ENCODE peak calls at places on chromosomes 2 and 18, in ten cellular contexts. C is sigmoid colon, I is Panc1, W is HepG2, T is stomach, J is HCT116, D is K562, N is prostate gland, S is endothelial cell of umbilical vein, E is breast epithelium. A is an unnamed sample.

GRCh38 chr2:178514664-178515063 is 34.4 kb downstream of the PLEKHA3 start:
- DNase-seq in E (no peak), N (no peak), T (no peak), C (no peak), J (no peak), W (no peak), S (no peak), D (no peak), I (no peak), A (no peak)

GRCh38 chr2:148704247-148704646 is 59.7 kb downstream of the EPC2 start:
- DNase-seq in J (no peak), D (no peak), S (no peak), E (no peak), N (no peak), W (no peak), I (no peak), T (no peak), C (no peak), A (no peak)

GRCh38 chr2:100235098-100235497 is 87.2 kb downstream of the LONRF2 start:
- DNase-seq in S (no peak), T (peak; percentile 25), E (no peak), C (no peak), I (no peak), W (no peak), D (no peak), N (no peak), J (no peak), A (peak; percentile 25)

GRCh38 chr2:12835733-12836132 is 119.0 kb downstream of the TRIB2 start:
- DNase-seq in I (no peak), J (no peak), T (no peak), W (no peak), D (no peak), S (no peak), E (no peak), N (no peak), C (no peak), A (no peak)

GRCh38 chr2:109447251-109447661 is 166.5 kb downstream of the SEPTIN10 start:
- DNase-seq in E (no peak), C (peak; percentile 58), W (no peak), D (no peak), J (no peak), S (peak; percentile 15), N (no peak), I (no peak), T (no peak), A (no peak)

GRCh38 chr2:88503771-88504170 is 51.3 kb upstream of the FOXI3 start:
- DNase-seq in J (no peak), I (no peak), E (no peak), D (no peak), T (no peak), N (no peak), W (no peak), S (no peak), C (no peak), A (no peak)

GRCh38 chr18:11310476-11311086 is 161.2 kb upstream of the PIEZO2 start:
- DNase-seq in C (no peak), D (peak; percentile 42), N (no peak), E (no peak), J (peak; percentile 22), W (peak; percentile 40), S (peak; percentile 16), T (no peak), I (peak; percentile 42), A (no peak)

GRCh38 chr18:74476154-74476553 is 19.0 kb upstream of the DIPK1C start:
- DNase-seq in C (no peak), E (no peak), S (peak; percentile 6), D (peak; percentile 49), T (no peak), I (no peak), J (no peak), N (no peak), W (peak; percentile 25), A (no peak)

GRCh38 chr2:23384551-23385349 is at the start of gene KLHL29:
- DNase-seq in I (no peak), T (peak; percentile 85), N (peak; percentile 85), D (peak; percentile 94), C (peak; percentile 95), S (peak; percentile 50), J (no peak), W (no peak), E (peak; percentile 77), A (peak; percentile 77)

GRCh38 chr2:226213717-226214116 is 585.9 kb downstream of the IRS1 start:
- DNase-seq in T (no peak), C (no peak), E (no peak), J (no peak), W (no peak), D (no peak), N (no peak), S (no peak), I (no peak), A (no peak)

GRCh38 chr2:54586062-54586982 is 130.2 kb downstream of the SPTBN1 start:
- DNase-seq in N (no peak), I (no peak), E (no peak), S (peak; percentile 87), D (no peak), T (no peak), J (no peak), C (no peak), W (no peak), A (no peak)

GRCh38 chr2:54585136-54585535 is 129.0 kb downstream of the SPTBN1 start:
- DNase-seq in N (no peak), I (no peak), T (no peak), E (no peak), W (no peak), S (no peak), C (no peak), D (peak; percentile 50), J (no peak), A (no peak)

GRCh38 chr2:54582987-54583386 is 126.9 kb downstream of the SPTBN1 start:
- DNase-seq in J (no peak), E (no peak), C (no peak), S (no peak), T (no peak), I (no peak), N (no peak), W (no peak), D (no peak), A (no peak)

GRCh38 chr2:54587439-54588016 is 131.4 kb downstream of the SPTBN1 start:
- DNase-seq in J (no peak), S (no peak), N (no peak), D (no peak), W (no peak), T (no peak), C (no peak), E (no peak), I (no peak), A (no peak)

GRCh38 chr2:54584598-54584997 is 128.5 kb downstream of the SPTBN1 start:
- DNase-seq in T (no peak), I (no peak), D (no peak), W (no peak), E (no peak), C (no peak), J (no peak), S (no peak), N (no peak), A (no peak)
- H3K4me1 ChIP-seq in T (peaks cover 99% of the 10 kb centered on the region), I (peaks cover 51% of the 10 kb centered on the region), D (peaks cover 15% of the 10 kb centered on the region), W (peaks cover 100% of the 10 kb centered on the region), E (no peaks in the 10 kb centered on the region), C (peaks cover 28% of the 10 kb centered on the region), J (no peaks in the 10 kb centered on the region), S (peaks cover 63% of the 10 kb centered on the region), N (no peaks in the 10 kb centered on the region), A (peaks cover 93% of the 10 kb centered on the region)

DNA sequence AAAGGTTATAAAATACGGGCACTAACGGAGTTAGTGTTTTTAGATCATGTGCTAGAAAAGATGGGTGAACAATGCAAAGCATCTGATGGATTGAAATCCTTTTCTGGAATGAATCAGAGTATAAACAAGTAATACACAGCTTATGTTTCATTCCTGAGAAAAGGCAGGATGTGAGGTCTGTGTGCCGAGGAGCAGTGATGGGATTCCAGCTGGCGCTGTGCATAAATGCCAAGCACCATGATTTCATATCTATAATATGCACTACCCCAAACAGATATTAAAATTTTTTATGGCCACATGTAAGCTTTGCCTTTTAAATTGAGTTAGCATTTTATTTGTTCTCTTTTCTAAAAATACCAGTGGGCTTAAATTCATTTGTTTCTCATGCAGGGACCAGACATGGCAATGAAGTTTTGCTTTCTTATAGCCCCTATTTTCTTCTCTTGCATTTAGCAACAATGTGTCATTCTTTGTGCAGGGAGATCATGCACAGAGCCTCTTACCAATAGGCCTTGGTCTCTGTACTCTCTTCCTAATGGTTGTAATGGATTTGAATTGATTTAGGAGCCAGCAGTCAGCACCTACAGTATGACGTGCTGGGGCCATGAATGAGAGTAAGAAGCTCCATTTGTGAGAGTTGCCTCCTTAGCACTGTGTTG is 323.9 kb downstream of the SLC8A1 start:
- DNase-seq in J (no peak), N (no peak), D (no peak), W (no peak), E (no peak), I (no peak), T (no peak), S (no peak), C (no peak), A (no peak)
- TF ChIP-seq POLR2AphosphoS5 in J (no peak), N (no peak), D (no peak), W (no peak), E (no peak), I (no peak), T (no peak), S (no peak), C (peak; percentile 8), A (no peak)

GRCh38 chr2:68317971-68318685 is 1.6 kb downstream of the CNRIP1 start:
- DNase-seq in E (no peak), W (no peak), C (no peak), I (no peak), S (peak; percentile 37), N (no peak), J (no peak), T (no peak), D (no peak), A (no peak)

GRCh38 chr2:68318686-68319396 is 908 bp downstream of the CNRIP1 start:
- DNase-seq in J (no peak), T (no peak), C (peak; percentile 70), S (peak; percentile 40), W (no peak), E (no peak), N (no peak), I (no peak), D (no peak), A (peak; percentile 21)

GRCh38 chr2:68320118-68320641 is 431 bp upstream of the CNRIP1 start:
- DNase-seq in I (no peak), C (peak; percentile 73), W (no peak), S (no peak), J (no peak), T (no peak), D (no peak), N (no peak), E (no peak), A (no peak)

GRCh38 chr2:68316091-68316490 is 3.7 kb downstream of the CNRIP1 start:
- DNase-seq in N (no peak), I (no peak), T (no peak), S (no peak), C (no peak), J (no peak), D (no peak), W (no peak), E (no peak), A (no peak)

GRCh38 chr2:68319397-68320117 is at the start of gene CNRIP1:
- DNase-seq in D (peak; percentile 24), C (peak; percentile 91), W (no peak), J (no peak), T (peak; percentile 27), N (no peak), E (peak; percentile 53), I (no peak), S (peak; percentile 94), A (peak; percentile 91)
- H3K27me3 ChIP-seq in D (no peaks in the 10 kb centered on the region), C (no peaks in the 10 kb centered on the region), W (peaks cover 39% of the 10 kb centered on the region), J (no peaks in the 10 kb centered on the region), T (no peaks in the 10 kb centered on the region), N (no peaks in the 10 kb centered on the region), E (no peaks in the 10 kb centered on the region), I (peaks cover 16% of the 10 kb centered on the region), S (no peaks in the 10 kb centered on the region), A (no peaks in the 10 kb centered on the region)

GRCh38 chr2:47068966-47069627 is 86.0 kb downstream of the STPG4 start:
- DNase-seq in N (no peak), T (no peak), D (no peak), S (no peak), E (no peak), C (no peak), W (no peak), I (no peak), J (no peak), A (no peak)
- H3K4me1 ChIP-seq in N (peaks cover 20% of the 10 kb centered on the region), T (peaks cover 79% of the 10 kb centered on the region), D (peaks cover 8% of the 10 kb centered on the region), S (peaks cover 46% of the 10 kb centered on the region), E (peaks cover 28% of the 10 kb centered on the region), C (peaks cover 90% of the 10 kb centered on the region), W (peaks cover 86% of the 10 kb centered on the region), I (peaks cover 36% of the 10 kb centered on the region), J (peaks cover 100% of the 10 kb centered on the region), A (peaks cover 78% of the 10 kb centered on the region)

A was measured in upper lobe of left lung.